ENCODE peak calls at places on chromosome 7, in five cellular contexts. S, D, N, I and T are unnamed samples. For H3K36me3 and H3K4me1, the result is how much of the 10 kb centered on the place peaks cover.

GRCh38 chr7:16015981-16016380 is 329.5 kb upstream of the MEOX2 start:
- DNase-seq in D (no peak), I (no peak), N (no peak), S (no peak), T (no peak)

GRCh38 chr7:38330048-38330447 is 56.6 kb upstream of the TARP start:
- DNase-seq in N (no peak), S (no peak), I (no peak), D (no peak), T (no peak)

GRCh38 chr7:122046402-122046801 is 97.6 kb downstream of the AASS start:
- DNase-seq in N (no peak), I (no peak), S (no peak), D (no peak), T (no peak)

GRCh38 chr7:51376420-51377092 is 59.9 kb upstream of the COBL start:
- DNase-seq in S (no peak), N (no peak), D (peak), I (no peak), T (no peak)

GRCh38 chr7:124566576-124566975 is 199.0 kb downstream of the GPR37 start:
- DNase-seq in D (no peak), I (no peak), N (no peak), S (no peak), T (no peak)

GRCh38 chr7:153616808-153617207 is 435.4 kb upstream of the DPP6 start:
- DNase-seq in S (peak), I (no peak), N (no peak), D (no peak), T (no peak)

GRCh38 chr7:142440219-142441073 is 182.6 kb upstream of the PRSS58 start:
- DNase-seq in D (no peak), N (no peak), I (no peak), S (no peak), T (no peak)

GRCh38 chr7:84637568-84638338 is 443.2 kb upstream of the SEMA3A start:
- DNase-seq in S (no peak), N (no peak), I (no peak), D (no peak), T (no peak)

GRCh38 chr7:46387646-46388045 is 466.6 kb upstream of the IGFBP3 start:
- DNase-seq in S (no peak), I (no peak), D (no peak), N (no peak), T (no peak)

GRCh38 chr7:134431805-134432204 is 27.1 kb downstream of the AKR1B1 start:
- DNase-seq in N (no peak), S (no peak), I (no peak), D (no peak), T (no peak)

GRCh38 chr7:131302876-131303707 is 24.6 kb upstream of the MKLN1 start:
- DNase-seq in I (no peak), S (no peak), D (peak), N (no peak), T (no peak)

GRCh38 chr7:96388620-96389383 is 66.9 kb upstream of the SLC25A13 start:
- DNase-seq in S (no peak), I (no peak), D (no peak), N (no peak), T (no peak)

GRCh38 chr7:9890092-9890491 is 1083.6 kb upstream of the PHF14 start:
- DNase-seq in S (no peak), I (no peak), N (no peak), D (no peak), T (no peak)

GRCh38 chr7:34011711-34012110 is 106.4 kb downstream of the BMPER start:
- DNase-seq in I (no peak), D (no peak), N (no peak), S (no peak), T (no peak)

GRCh38 chr7:70047891-70048448 is 449.7 kb downstream of the AUTS2 start:
- DNase-seq in I (no peak), D (no peak), N (no peak), S (no peak), T (no peak)

GRCh38 chr7:112020800-112021199 is 185.4 kb downstream of the DOCK4 start:
- DNase-seq in N (no peak), S (no peak), D (no peak), I (no peak), T (no peak)

GRCh38 chr7:31875424-31875823 is 188.4 kb downstream of the PPP1R17 start:
- DNase-seq in I (no peak), S (no peak), N (no peak), D (no peak), T (no peak)

GRCh38 chr7:137903382-137904169 is 56.8 kb upstream of the DGKI start:
- DNase-seq in S (peak), I (no peak), D (peak), N (peak), T (peak)

GRCh38 chr7:75924884-75925283 is 9.9 kb downstream of the POR start:
- DNase-seq in N (no peak), S (no peak), D (no peak), I (no peak), T (no peak)

GRCh38 chr7:91310829-91311460 is 46.7 kb downstream of the FZD1 start:
- DNase-seq in D (no peak), S (peak), I (peak), N (no peak), T (peak)

GRCh38 chr7:47466832-47467231 is 115.1 kb downstream of the TNS3 start:
- DNase-seq in N (no peak), S (no peak), D (no peak), I (no peak), T (no peak)

GRCh38 chr7:120834726-120835125 is 23.2 kb downstream of the TSPAN12 start:
- DNase-seq in N (no peak), S (no peak), D (no peak), I (no peak), T (no peak)

GRCh38 chr7:124480074-124480820 is 285.3 kb downstream of the GPR37 start:
- DNase-seq in D (no peak), S (no peak), I (no peak), N (no peak), T (no peak)

GRCh38 chr7:149635561-149636329 is 137.6 kb downstream of the ZNF467 start:
- DNase-seq in S (no peak), N (peak), D (no peak), I (no peak), T (no peak)

GRCh38 chr7:132211971-132212370 is 364.3 kb downstream of the PLXNA4 start:
- DNase-seq in N (no peak), S (no peak), I (no peak), D (no peak), T (no peak)

GRCh38 chr7:123647106-123647730 is 8.4 kb upstream of the LMOD2 start:
- DNase-seq in N (no peak), S (no peak), D (no peak), I (no peak), T (no peak)

GRCh38 chr7:146661929-146662328 is 545.3 kb downstream of the CNTNAP2 start:
- DNase-seq in D (no peak), S (no peak), N (no peak), I (no peak), T (no peak)

GRCh38 chr7:45173596-45174327 is 16.2 kb downstream of the RAMP3 start:
- DNase-seq in D (no peak), S (no peak), N (no peak), I (no peak), T (no peak)

GRCh38 chr7:155816192-155816508 is 3.9 kb upstream of the SHH start:
- DNase-seq in I (no peak), S (no peak), D (no peak), N (no peak), T (no peak)

GRCh38 chr7:107996072-107996824 is 6.7 kb downstream of the LAMB1 start:
- DNase-seq in D (no peak), I (no peak), S (no peak), N (no peak), T (no peak)

GRCh38 chr7:16989883-16990413 is 108.2 kb upstream of the AGR3 start:
- DNase-seq in D (peak), I (peak), N (no peak), S (no peak), T (peak)

DNA sequence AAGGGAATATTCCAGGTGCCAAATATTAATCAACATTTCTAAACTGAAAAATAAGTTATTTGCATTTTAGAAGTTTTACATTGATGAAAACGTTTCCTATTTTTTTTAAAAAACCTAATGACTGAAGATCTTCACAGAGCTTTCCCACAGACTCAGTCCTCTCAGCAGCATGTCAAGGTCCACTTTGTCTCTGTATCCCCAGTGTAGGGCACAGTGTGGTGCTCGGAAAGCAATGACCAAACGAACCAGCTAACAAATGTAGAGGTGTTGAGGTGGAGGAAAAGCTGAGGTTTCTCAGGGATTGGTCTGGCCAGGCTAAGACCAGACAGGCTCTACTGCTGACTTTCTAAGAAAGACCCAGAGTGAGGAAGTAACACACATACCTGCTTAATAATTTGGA is 202.2 kb upstream of the CDCA7L start:
- DNase-seq in S (no peak), I (no peak), D (no peak), N (no peak), T (no peak)
- H3K36me3 ChIP-seq in S (under half), I (under half), D (under half), N (under half), T (under half)

DNA sequence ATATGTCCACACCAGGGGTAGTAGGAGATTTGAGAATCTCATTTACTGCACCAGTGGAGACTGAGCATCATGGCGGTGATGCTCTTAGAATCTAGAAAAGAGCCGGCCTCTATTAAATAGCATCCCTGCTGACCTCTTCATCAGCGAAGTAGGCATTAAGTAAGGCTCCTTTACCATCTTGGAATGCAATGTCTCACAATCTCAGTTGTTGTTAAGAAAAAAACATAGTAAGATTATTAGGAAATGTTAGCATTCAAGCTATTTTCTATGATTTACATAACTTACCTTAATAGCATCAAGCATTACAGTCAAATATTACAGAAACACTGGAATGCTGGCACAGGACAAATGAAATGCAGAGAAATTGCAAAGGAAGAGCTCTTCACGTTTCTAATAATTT is 54.5 kb downstream of the ORC5 start:
- DNase-seq in I (no peak), D (no peak), S (no peak), N (no peak), T (no peak)
- H3K27ac ChIP-seq in I (no peak), D (no peak), S (no peak), N (no peak), T (no peak)

DNA sequence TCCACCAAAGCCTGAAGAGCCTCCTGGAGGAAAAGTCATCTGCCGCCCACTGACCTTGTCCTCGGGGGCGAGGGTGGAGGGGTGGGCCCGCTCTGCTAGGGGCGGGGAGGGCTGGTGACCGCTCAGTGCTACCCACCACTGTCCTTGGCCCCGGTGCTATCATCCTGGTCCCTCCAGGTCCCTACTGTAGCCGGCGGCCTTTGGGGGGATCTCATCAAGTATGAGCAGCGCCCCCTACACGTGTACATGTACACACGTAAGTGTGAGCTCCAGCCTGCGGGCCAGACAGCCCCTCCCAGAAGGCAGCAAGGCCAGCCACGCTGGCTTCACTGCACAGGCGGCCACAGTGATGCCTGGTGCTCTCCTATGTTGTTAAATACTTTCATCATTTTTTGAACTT is 19.6 kb downstream of the TTYH3 start:
- DNase-seq in D (no peak), S (no peak), I (no peak), N (peak), T (no peak)
- H3K4me1 ChIP-seq in D (under half), S (under half), I (under half), N (under half), T (under half)

DNA sequence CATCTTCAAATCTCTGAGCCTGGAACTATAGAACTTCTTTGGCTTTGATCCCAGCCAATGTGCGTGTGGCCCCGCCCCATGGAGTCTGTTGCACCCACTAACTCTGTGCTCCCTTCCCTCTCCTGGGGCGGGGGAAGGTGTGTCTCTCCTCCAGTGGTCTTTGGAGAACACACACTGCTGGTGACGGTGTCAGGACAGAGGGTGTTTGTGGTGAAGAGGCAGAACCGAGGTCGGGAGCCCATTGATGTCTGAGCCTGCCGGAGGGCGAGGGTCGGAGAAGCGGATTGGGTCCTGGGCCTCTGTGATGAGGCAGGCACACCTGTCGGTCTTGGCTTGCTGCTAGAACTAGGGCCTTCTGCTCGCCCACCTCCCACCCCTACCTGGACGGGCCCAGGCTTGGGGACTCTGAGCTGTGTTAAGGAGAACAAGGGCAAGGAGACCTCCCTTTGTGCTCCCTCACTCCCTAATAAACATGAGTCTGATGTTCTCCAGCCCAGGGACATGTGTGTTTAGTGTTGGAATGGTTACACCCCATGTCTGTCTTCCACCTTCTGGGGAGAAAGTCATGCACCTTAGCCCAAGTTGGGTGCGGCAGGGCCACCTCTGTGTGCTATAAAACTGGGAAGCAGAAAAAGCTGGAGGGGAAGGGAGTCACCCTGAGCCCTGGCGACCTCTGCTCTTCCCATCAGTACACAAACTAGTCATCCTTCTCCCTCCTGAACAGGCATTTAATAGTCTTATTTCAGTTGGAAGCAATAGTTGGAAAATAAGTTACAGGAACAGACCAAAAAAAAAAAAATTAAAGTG is 4.6 kb downstream of the TRAPPC14 start:
- DNase-seq in D (no peak), N (peak), I (no peak), S (no peak), T (no peak)
- H3K36me3 ChIP-seq in D (under half), N (under half), I (under half), S (under half), T (half or more)

GRCh38 chr7:98214811-98215321 is 3.6 kb downstream of the BHLHA15 start:
- DNase-seq in S (no peak), D (no peak), N (no peak), I (no peak), T (no peak)

GRCh38 chr7:98212532-98213041 is 1.3 kb downstream of the BHLHA15 start:
- DNase-seq in D (no peak), S (no peak), I (no peak), N (no peak), T (peak)

GRCh38 chr7:98215561-98216495 is 4.6 kb downstream of the BHLHA15 start:
- DNase-seq in N (no peak), D (no peak), I (no peak), S (no peak), T (peak)

GRCh38 chr7:98213296-98213873 is 2.1 kb downstream of the BHLHA15 start:
- DNase-seq in N (no peak), D (no peak), I (no peak), S (no peak), T (peak)

DNA sequence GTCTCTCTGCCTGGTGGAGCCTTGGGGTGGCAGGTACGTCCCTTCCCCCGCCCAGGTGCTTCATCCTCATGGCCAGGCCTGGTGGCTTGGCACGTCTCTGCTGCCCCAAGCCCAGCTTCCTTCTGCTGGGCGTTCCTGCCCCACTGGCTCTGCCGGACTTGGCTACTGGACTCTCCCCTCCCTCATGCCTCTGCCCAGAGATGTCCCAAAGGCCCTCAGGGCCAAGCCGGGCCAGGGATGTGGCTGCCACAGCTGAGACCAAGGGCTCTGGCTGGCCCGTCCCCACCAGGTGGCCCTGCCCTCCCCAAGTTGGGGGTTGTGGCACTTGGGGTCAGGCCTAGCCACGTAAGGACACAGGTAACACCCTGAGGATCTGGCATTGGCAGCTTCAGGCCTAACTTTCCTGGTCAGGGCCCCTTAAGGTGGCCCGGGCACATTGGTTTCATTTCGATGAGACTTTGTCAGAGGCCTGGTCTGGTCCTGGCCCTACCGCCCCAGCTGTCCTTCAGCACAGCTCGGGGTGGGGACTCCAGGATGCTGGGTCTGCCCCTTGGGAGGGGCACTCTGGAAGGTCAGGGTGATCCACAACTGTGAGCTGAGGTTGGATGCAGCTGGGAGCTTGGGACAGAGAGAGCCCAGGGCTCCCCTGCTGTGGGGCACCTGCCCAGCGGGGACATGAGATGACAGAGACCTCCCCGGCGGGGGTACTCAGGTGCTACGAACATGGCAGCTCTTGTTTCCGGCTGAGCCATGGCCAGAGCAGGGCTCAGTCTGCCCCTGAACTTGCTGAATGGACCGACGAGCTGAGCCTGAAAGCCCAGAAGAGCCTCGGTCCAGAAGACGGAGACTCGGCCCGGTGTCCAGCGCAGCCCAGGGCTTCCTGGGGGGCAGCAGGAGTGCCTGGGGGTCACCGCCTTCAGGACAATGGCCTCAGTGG is 2.9 kb downstream of the BHLHA15 start:
- DNase-seq in N (no peak), S (no peak), D (peak), I (no peak), T (peak)
- H3K27ac ChIP-seq in N (no peak), S (no peak), D (peak), I (no peak), T (no peak)

DNA sequence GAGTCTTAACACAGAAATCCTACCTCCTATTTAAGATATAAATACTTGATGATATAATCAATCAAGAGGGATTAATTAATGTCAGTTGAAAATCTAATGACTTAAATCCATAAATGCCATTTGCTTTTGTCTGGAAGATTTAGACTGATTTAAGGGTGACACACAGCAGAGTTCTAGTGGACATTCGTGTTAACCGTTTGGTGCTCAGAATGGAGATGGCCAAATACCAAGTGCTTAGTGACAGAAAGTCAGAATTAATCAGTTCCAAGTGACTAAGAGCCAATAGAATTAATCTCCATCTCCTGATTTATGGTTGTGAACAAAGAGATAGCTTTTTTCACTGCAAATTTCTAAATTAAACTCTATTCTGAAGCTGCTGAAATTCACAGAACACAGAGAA is 36.2 kb downstream of the NAMPT start:
- DNase-seq in N (no peak), D (no peak), I (no peak), S (no peak), T (no peak)
- H3K4me1 ChIP-seq in N (under half), D (under half), I (under half), S (under half), T (under half)

DNA sequence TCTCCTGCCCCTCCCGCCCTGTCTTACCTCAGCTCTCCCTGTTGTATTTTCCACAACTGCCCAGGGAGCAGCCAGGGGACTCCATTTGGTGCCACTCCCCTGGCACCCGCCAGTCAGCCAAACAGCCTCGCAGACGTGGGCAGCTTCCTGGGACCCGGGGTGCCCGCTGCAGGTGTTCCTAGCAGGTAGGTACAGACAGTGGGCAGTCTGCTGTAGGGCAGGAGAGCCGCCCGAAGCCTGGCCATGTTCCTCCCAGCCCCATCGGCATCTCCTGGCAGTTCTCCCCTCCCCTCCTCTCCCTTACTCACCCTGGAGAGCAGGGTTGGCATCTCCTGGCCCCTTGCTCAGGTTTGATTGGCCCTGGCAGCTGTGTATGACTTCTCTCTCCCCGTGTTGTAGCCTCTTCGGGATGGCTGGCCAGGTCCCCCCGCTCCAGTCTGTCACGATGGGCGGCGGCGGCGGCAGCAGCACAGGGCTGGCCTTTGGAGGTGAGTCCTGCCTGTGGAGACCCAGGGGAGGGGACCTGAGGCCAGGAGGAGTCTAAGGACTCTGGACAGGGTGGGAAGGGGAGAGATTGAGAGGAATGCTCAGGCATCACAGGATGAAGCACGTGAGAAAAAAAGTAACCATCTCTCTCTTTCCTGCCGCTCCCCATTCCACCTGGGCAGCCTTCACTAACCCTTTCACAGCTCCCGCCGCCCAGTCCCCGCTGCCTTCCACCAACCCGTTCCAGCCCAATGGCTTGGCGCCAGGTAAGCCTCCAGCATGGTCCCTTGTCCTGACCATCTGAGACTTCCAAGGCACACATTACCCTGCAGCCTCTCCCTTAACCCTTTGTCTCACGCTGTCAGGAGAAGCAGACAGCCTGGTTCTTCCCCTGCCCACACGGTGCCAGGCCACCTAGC is 11.3 kb downstream of the SAP25 start:
- DNase-seq in I (no peak), N (no peak), D (no peak), S (no peak), T (no peak)
- H3K36me3 ChIP-seq in I (under half), N (under half), D (under half), S (under half), T (half or more)